ENCODE peak calls at places on chromosomes 5 and 9, in nine cellular contexts. H, I, C, N, U, A, V, G and D are unnamed samples. For H3K36me3, the result is how much of the 10 kb centered on the place peaks cover.

GRCh38 chr9:131951905-131952304 is 127.8 kb downstream of the MED27 start:
- DNase-seq in H (no peak), N (no peak), V (no peak), A (no peak), C (peak), U (peak), I (peak), G (no peak), D (no peak)

GRCh38 chr5:77329664-77330430 is 119.4 kb downstream of the PDE8B start:
- DNase-seq in A (no peak), H (no peak), N (no peak), C (peak), G (no peak), U (no peak), V (no peak), I (no peak), D (no peak)

GRCh38 chr5:129670944-129671343 is 77.0 kb upstream of the MINAR2 start:
- DNase-seq in G (no peak), H (no peak), A (no peak), C (peak), U (no peak), I (no peak), V (no peak), N (no peak), D (no peak)

GRCh38 chr5:107170620-107171019 is 500.1 kb downstream of the EFNA5 start:
- DNase-seq in I (no peak), V (no peak), U (no peak), G (no peak), C (no peak), A (no peak), H (no peak), N (no peak), D (no peak)

GRCh38 chr5:173396311-173396993 is 68.2 kb upstream of the STC2 start:
- DNase-seq in C (no peak), A (no peak), N (no peak), H (no peak), V (peak), U (no peak), G (no peak), I (peak), D (no peak)

GRCh38 chr9:78029601-78030552 is 1.7 kb downstream of the GNAQ start:
- DNase-seq in C (no peak), U (no peak), V (no peak), A (peak), H (no peak), N (no peak), G (peak), I (peak), D (no peak)

GRCh38 chr5:1329111-1329579 is 15.8 kb downstream of the CLPTM1L start:
- DNase-seq in H (no peak), A (no peak), N (no peak), U (no peak), V (no peak), I (no peak), C (no peak), G (peak), D (no peak)

GRCh38 chr5:54251981-54252380 is 58.4 kb downstream of the ARL15 start:
- DNase-seq in N (no peak), G (no peak), U (no peak), I (no peak), A (no peak), C (peak), H (no peak), V (no peak), D (no peak)

GRCh38 chr5:174520420-174521396 is 203.7 kb upstream of the MSX2 start:
- DNase-seq in C (peak), A (no peak), U (no peak), G (peak), I (peak), N (no peak), H (no peak), V (peak), D (no peak)

GRCh38 chr5:96033116-96033515 is 71.5 kb upstream of the ELL2 start:
- DNase-seq in N (no peak), U (no peak), G (no peak), I (no peak), H (no peak), C (no peak), V (no peak), A (no peak), D (no peak)

GRCh38 chr5:34474573-34475021 is 181.5 kb upstream of the RAI14 start:
- DNase-seq in V (peak), G (no peak), C (peak), A (peak), H (no peak), U (no peak), N (no peak), I (peak), D (no peak)

GRCh38 chr9:97808972-97809371 is 44.1 kb upstream of the FOXE1 start:
- DNase-seq in C (peak), N (no peak), A (no peak), H (no peak), G (no peak), I (no peak), U (no peak), V (no peak), D (no peak)

GRCh38 chr9:83154087-83154736 is 91.3 kb upstream of the RASEF start:
- DNase-seq in I (no peak), G (no peak), A (no peak), N (peak), H (no peak), U (no peak), C (peak), V (no peak), D (peak)

GRCh38 chr9:70031141-70031545 is 12.5 kb upstream of the MAMDC2 start:
- DNase-seq in U (no peak), H (no peak), N (no peak), V (no peak), I (no peak), G (no peak), C (peak), A (no peak), D (no peak)

GRCh38 chr9:33320568-33321261 is 30.4 kb downstream of the NFX1 start:
- DNase-seq in A (no peak), I (no peak), C (peak), H (no peak), U (no peak), N (no peak), G (no peak), V (no peak), D (peak)
- H3K36me3 ChIP-seq in A (half or more), I (half or more), C (under half), H (under half), U (under half), N (under half), G (half or more), V (half or more), D (under half)

DNA sequence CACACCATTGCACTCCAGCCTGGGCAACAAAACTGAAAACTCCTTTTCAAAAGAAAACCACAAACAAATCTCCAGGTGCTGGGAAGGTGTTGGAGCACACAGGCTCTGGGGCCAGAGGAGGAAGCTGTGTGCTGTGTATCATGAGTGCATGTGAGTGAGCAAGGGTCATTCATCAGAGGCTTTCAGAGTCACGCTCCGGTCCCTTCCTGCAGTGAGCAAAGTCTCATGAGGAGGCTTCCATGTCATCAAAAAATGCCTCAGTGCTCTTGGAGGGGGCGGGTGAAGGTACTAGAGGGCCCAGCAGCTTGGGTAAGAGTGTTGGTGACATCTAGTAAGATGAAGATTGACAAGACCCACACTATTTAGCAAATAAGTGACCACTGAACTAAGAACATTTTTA is 48.3 kb upstream of the TESK1 start:
- DNase-seq in V (no peak), I (no peak), H (no peak), G (no peak), A (no peak), C (no peak), N (no peak), U (no peak), D (no peak)
- H3K36me3 ChIP-seq in V (under half), I (under half), H (under half), G (under half), A (under half), C (under half), N (under half), U (under half), D (half or more)

DNA sequence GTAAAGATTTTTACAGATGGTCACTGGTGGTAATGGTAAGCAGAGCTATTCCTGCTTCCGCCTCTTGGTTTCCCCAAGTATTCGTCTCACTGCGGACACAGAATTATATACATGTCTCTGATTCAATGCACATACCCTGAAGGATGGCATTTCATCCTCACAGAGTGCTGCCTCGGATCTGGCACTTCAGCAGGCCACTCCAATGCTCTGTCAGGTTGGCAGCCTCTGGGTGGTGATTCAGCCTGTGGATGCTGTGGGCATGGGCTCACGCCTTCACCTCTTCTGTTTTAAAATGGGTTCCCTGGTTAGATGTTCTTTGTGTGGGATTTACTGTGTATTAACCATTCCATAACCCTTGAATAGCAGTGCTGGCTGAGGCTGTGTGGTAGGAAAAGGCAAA is 182.6 kb upstream of the ZNF608 start:
- DNase-seq in N (no peak), H (no peak), V (no peak), U (no peak), A (no peak), I (no peak), G (no peak), C (no peak), D (no peak)
- H3K36me3 ChIP-seq in N (under half), H (under half), V (under half), U (under half), A (under half), I (under half), G (under half), C (under half), D (under half)

GRCh38 chr5:138824924-138825863 is 49.9 kb downstream of the LRRTM2 start:
- DNase-seq in V (no peak), G (no peak), C (no peak), U (no peak), A (peak), N (no peak), I (no peak), H (no peak), D (no peak)
- H3K36me3 ChIP-seq in V (half or more), G (under half), C (under half), U (under half), A (under half), N (under half), I (under half), H (under half), D (under half)